ENCODE peak calls at places on chromosomes 1 and 21, in six cellular contexts. One of them, this sample, is unnamed.

GRCh38 chr1:167562697-167563096 is 9.1 kb upstream of the CREG1 start:
- DNase-seq in right atrium auricular region: no peak
- DNase-seq in transverse colon: no peak
- DNase-seq in lung: no peak
- DNase-seq in tibial nerve: no peak
- DNase-seq in adrenal gland: no peak
- DNase-seq in this sample: no peak

GRCh38 chr1:44059181-44059661 is 28.0 kb upstream of the SLC6A9 start:
- DNase-seq in right atrium auricular region: no peak
- DNase-seq in transverse colon: no peak
- DNase-seq in lung: no peak
- DNase-seq in tibial nerve: no peak
- DNase-seq in adrenal gland: no peak
- DNase-seq in this sample: no peak

GRCh38 chr1:10631811-10632481 is 157.2 kb downstream of the PEX14 start:
- DNase-seq in right atrium auricular region: no peak
- DNase-seq in transverse colon: no peak
- DNase-seq in lung: no peak
- DNase-seq in tibial nerve: no peak
- DNase-seq in adrenal gland: no peak
- DNase-seq in this sample: no peak

GRCh38 chr1:29290414-29290980 is 54.2 kb downstream of the PTPRU start:
- DNase-seq in right atrium auricular region: no peak
- DNase-seq in transverse colon: no peak
- DNase-seq in lung: no peak
- DNase-seq in tibial nerve: no peak
- DNase-seq in adrenal gland: no peak
- DNase-seq in this sample: no peak

GRCh38 chr1:55285849-55286248 is 70.7 kb upstream of the USP24 start:
- DNase-seq in right atrium auricular region: no peak
- DNase-seq in transverse colon: no peak
- DNase-seq in lung: no peak
- DNase-seq in tibial nerve: no peak
- DNase-seq in adrenal gland: no peak
- DNase-seq in this sample: no peak

GRCh38 chr1:27727126-27727525 is 1.4 kb downstream of the FAM76A start:
- DNase-seq in right atrium auricular region: no peak
- DNase-seq in transverse colon: no peak
- DNase-seq in lung: no peak
- DNase-seq in tibial nerve: no peak
- DNase-seq in adrenal gland: no peak
- DNase-seq in this sample: no peak

GRCh38 chr1:232952514-232953175 is 2.2 kb downstream of the NTPCR start:
- DNase-seq in right atrium auricular region: no peak
- DNase-seq in transverse colon: peak; percentile 67
- DNase-seq in lung: peak; percentile 44
- DNase-seq in tibial nerve: no peak
- DNase-seq in adrenal gland: peak; percentile 32
- DNase-seq in this sample: no peak

GRCh38 chr1:152044386-152044785 is 7.6 kb upstream of the S100A11 start:
- DNase-seq in right atrium auricular region: no peak
- DNase-seq in transverse colon: no peak
- DNase-seq in lung: no peak
- DNase-seq in tibial nerve: no peak
- DNase-seq in adrenal gland: no peak
- DNase-seq in this sample: no peak

GRCh38 chr1:8016244-8017241 is 9.6 kb downstream of the ERRFI1 start:
- DNase-seq in right atrium auricular region: no peak
- DNase-seq in transverse colon: no peak
- DNase-seq in lung: no peak
- DNase-seq in tibial nerve: no peak
- DNase-seq in adrenal gland: no peak
- DNase-seq in this sample: no peak

GRCh38 chr1:172146149-172146850 is 274.2 kb upstream of the C1orf105 start:
- DNase-seq in right atrium auricular region: no peak
- DNase-seq in transverse colon: no peak
- DNase-seq in lung: no peak
- DNase-seq in tibial nerve: no peak
- DNase-seq in adrenal gland: no peak
- DNase-seq in this sample: no peak

GRCh38 chr1:59262631-59263030 is 34.3 kb upstream of the FGGY start:
- DNase-seq in right atrium auricular region: no peak
- DNase-seq in transverse colon: no peak
- DNase-seq in lung: no peak
- DNase-seq in tibial nerve: no peak
- DNase-seq in adrenal gland: no peak
- DNase-seq in this sample: no peak

GRCh38 chr1:206736878-206737728 is 33.5 kb upstream of the IL19 start:
- DNase-seq in right atrium auricular region: no peak
- DNase-seq in transverse colon: peak; percentile 25
- DNase-seq in lung: no peak
- DNase-seq in tibial nerve: no peak
- DNase-seq in adrenal gland: no peak
- DNase-seq in this sample: no peak

GRCh38 chr21:41766883-41767605 is at the start of gene RIPK4:
- DNase-seq in right atrium auricular region: no peak
- DNase-seq in transverse colon: peak; percentile 89
- DNase-seq in lung: peak; percentile 79
- DNase-seq in tibial nerve: no peak
- DNase-seq in adrenal gland: no peak
- DNase-seq in this sample: no peak

GRCh38 chr1:53110370-53111072 is 31.9 kb downstream of the SLC1A7 start:
- DNase-seq in right atrium auricular region: no peak
- DNase-seq in transverse colon: no peak
- DNase-seq in lung: peak; percentile 53
- DNase-seq in tibial nerve: peak; percentile 39
- DNase-seq in adrenal gland: no peak
- DNase-seq in this sample: peak; percentile 57

GRCh38 chr1:53104289-53104913 is 38.0 kb downstream of the SLC1A7 start:
- DNase-seq in right atrium auricular region: no peak
- DNase-seq in transverse colon: no peak
- DNase-seq in lung: no peak
- DNase-seq in tibial nerve: no peak
- DNase-seq in adrenal gland: no peak
- DNase-seq in this sample: peak; percentile 62

GRCh38 chr1:53107090-53107489 is 35.3 kb downstream of the SLC1A7 start:
- DNase-seq in right atrium auricular region: no peak
- DNase-seq in transverse colon: no peak
- DNase-seq in lung: no peak
- DNase-seq in tibial nerve: no peak
- DNase-seq in adrenal gland: no peak
- DNase-seq in this sample: no peak

GRCh38 chr1:53108646-53109580 is 33.5 kb downstream of the SLC1A7 start:
- DNase-seq in right atrium auricular region: no peak
- DNase-seq in transverse colon: no peak
- DNase-seq in lung: no peak
- DNase-seq in tibial nerve: no peak
- DNase-seq in adrenal gland: no peak
- DNase-seq in this sample: no peak

GRCh38 chr1:53107570-53108322 is 34.7 kb downstream of the SLC1A7 start:
- DNase-seq in right atrium auricular region: no peak
- DNase-seq in transverse colon: no peak
- DNase-seq in lung: no peak
- DNase-seq in tibial nerve: no peak
- DNase-seq in adrenal gland: no peak
- DNase-seq in this sample: no peak
- H3K4me1 ChIP-seq in right atrium auricular region: peaks cover 25% of the 10 kb centered on the region
- H3K4me1 ChIP-seq in transverse colon: peaks cover 23% of the 10 kb centered on the region
- H3K4me1 ChIP-seq in lung: peaks cover 15% of the 10 kb centered on the region
- H3K4me1 ChIP-seq in tibial nerve: peaks cover 29% of the 10 kb centered on the region
- H3K4me1 ChIP-seq in adrenal gland: no peaks in the 10 kb centered on the region
- H3K4me1 ChIP-seq in this sample: no peaks in the 10 kb centered on the region

DNA sequence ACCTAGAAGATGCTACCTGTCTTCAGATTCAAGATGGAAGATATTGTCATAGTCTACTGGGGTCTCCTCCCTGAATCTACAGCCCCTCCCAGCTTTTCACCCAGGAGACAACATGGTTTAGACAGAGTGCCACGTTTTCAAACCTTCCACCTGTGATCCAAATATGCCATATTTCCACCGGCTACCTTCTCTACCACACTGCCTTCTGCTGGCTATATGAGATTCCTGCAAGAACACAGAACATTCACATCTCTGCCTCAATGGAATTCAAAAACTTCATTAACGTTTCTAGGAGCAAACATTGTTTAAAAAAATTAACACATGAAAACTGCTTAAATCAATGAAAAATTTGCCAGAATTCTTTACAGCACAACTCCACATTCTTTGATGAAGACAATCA is 12.9 kb upstream of the LELP1 start:
- DNase-seq in right atrium auricular region: no peak
- DNase-seq in transverse colon: no peak
- DNase-seq in lung: no peak
- DNase-seq in tibial nerve: no peak
- DNase-seq in adrenal gland: no peak
- DNase-seq in this sample: no peak
- TF ChIP-seq CTCF in right atrium auricular region: no peak
- TF ChIP-seq CTCF in transverse colon: no peak
- TF ChIP-seq CTCF in lung: no peak
- TF ChIP-seq CTCF in tibial nerve: no peak
- TF ChIP-seq CTCF in adrenal gland: no peak
- TF ChIP-seq CTCF in this sample: no peak

DNA sequence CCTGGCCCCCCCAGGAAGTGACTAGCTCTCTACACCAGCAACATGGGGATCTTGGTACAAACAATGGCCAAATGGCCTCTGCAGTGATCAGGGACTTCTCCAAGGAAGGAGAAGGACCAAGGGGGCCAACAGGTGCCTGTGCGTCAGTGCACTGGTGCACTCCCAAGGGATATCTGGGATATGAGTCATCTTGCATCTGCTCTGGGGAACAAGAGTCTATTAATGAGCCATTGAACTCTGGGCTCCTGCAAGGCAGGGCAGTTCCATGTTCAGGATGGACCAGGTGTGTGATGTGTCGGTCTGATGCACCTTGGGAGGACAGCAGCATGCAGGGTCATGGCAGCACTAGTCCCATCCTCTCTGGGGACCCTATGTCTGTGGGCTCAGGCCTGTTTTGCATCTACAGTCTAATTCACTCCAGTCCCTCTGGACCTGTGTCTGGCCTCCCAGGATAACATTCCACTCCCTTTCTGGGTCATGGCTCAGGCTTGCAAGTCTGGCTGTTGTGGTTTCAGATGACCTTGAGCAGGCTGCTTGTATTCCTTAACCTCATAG is 125.3 kb downstream of the TRABD2B start:
- DNase-seq in right atrium auricular region: no peak
- DNase-seq in transverse colon: no peak
- DNase-seq in lung: no peak
- DNase-seq in tibial nerve: no peak
- DNase-seq in adrenal gland: no peak
- DNase-seq in this sample: no peak
- H3K36me3 ChIP-seq in right atrium auricular region: no peaks in the 10 kb centered on the region
- H3K36me3 ChIP-seq in transverse colon: no peaks in the 10 kb centered on the region
- H3K36me3 ChIP-seq in lung: no peaks in the 10 kb centered on the region
- H3K36me3 ChIP-seq in tibial nerve: no peaks in the 10 kb centered on the region
- H3K36me3 ChIP-seq in adrenal gland: no peaks in the 10 kb centered on the region
- H3K36me3 ChIP-seq in this sample: no peaks in the 10 kb centered on the region

GRCh38 chr1:109386054-109386717 is 11.5 kb downstream of the SORT1 start:
- DNase-seq in right atrium auricular region: no peak
- DNase-seq in transverse colon: no peak
- DNase-seq in lung: no peak
- DNase-seq in tibial nerve: no peak
- DNase-seq in adrenal gland: no peak
- DNase-seq in this sample: no peak

GRCh38 chr1:109385417-109385816 is 12.3 kb downstream of the SORT1 start:
- DNase-seq in right atrium auricular region: no peak
- DNase-seq in transverse colon: peak; percentile 23
- DNase-seq in lung: no peak
- DNase-seq in tibial nerve: peak; percentile 72
- DNase-seq in adrenal gland: peak; percentile 33
- DNase-seq in this sample: no peak

GRCh38 chr1:109383850-109384249 is 13.9 kb downstream of the SORT1 start:
- DNase-seq in right atrium auricular region: no peak
- DNase-seq in transverse colon: no peak
- DNase-seq in lung: no peak
- DNase-seq in tibial nerve: no peak
- DNase-seq in adrenal gland: no peak
- DNase-seq in this sample: no peak

GRCh38 chr1:109381573-109381972 is 16.1 kb downstream of the SORT1 start:
- DNase-seq in right atrium auricular region: no peak
- DNase-seq in transverse colon: no peak
- DNase-seq in lung: no peak
- DNase-seq in tibial nerve: no peak
- DNase-seq in adrenal gland: no peak
- DNase-seq in this sample: no peak

GRCh38 chr1:109383087-109383779 is 14.5 kb downstream of the SORT1 start:
- DNase-seq in right atrium auricular region: no peak
- DNase-seq in transverse colon: no peak
- DNase-seq in lung: no peak
- DNase-seq in tibial nerve: no peak
- DNase-seq in adrenal gland: no peak
- DNase-seq in this sample: no peak
- H3K4me1 ChIP-seq in right atrium auricular region: peaks cover 75% of the 10 kb centered on the region
- H3K4me1 ChIP-seq in transverse colon: peaks cover 13% of the 10 kb centered on the region
- H3K4me1 ChIP-seq in lung: peaks cover 5% of the 10 kb centered on the region
- H3K4me1 ChIP-seq in tibial nerve: peaks cover 77% of the 10 kb centered on the region
- H3K4me1 ChIP-seq in adrenal gland: peaks cover 18% of the 10 kb centered on the region
- H3K4me1 ChIP-seq in this sample: no peaks in the 10 kb centered on the region